ENCODE peak calls at places on chromosomes 7 and 10, in four cellular contexts. O, Z, D and C are unnamed samples.

GRCh38 chr10:100890696-100891271 is 22.0 kb upstream of the SLF2 start:
- DNase-seq in O (peak; percentile 64), Z (peak; percentile 18), D (peak; percentile 80), C (peak; percentile 98)

GRCh38 chr7:7265057-7265456 is 82.7 kb downstream of the C1GALT1 start:
- DNase-seq in O (no peak), Z (no peak), D (no peak), C (peak; percentile 27)

GRCh38 chr10:126191192-126191591 is 197.1 kb downstream of the ADAM12 start:
- DNase-seq in Z (no peak), O (no peak), D (no peak), C (no peak)

GRCh38 chr10:98212204-98212603 is 55.8 kb downstream of the LOXL4 start:
- DNase-seq in D (peak; percentile 66), Z (no peak), O (no peak), C (no peak)

GRCh38 chr10:1120761-1121160 is 64.6 kb downstream of the WDR37 start:
- DNase-seq in D (no peak), O (no peak), Z (no peak), C (peak; percentile 31)

GRCh38 chr7:21364838-21365267 is 63.0 kb upstream of the SP4 start:
- DNase-seq in Z (no peak), O (no peak), D (peak; percentile 45), C (no peak)

GRCh38 chr10:90605506-90605905 is 252.3 kb downstream of the HTR7 start:
- DNase-seq in D (no peak), O (no peak), Z (no peak), C (no peak)

GRCh38 chr10:113035724-113036312 is 85.8 kb downstream of the TCF7L2 start:
- DNase-seq in D (no peak), O (peak; percentile 59), Z (no peak), C (no peak)

GRCh38 chr7:738241-738640 is 11.2 kb upstream of the PRKAR1B start:
- DNase-seq in O (no peak), Z (no peak), D (no peak), C (no peak)

GRCh38 chr10:35643151-35643975 is 1.3 kb upstream of the FZD8 start:
- DNase-seq in D (no peak), Z (peak; percentile 60), O (peak; percentile 79), C (peak; percentile 26)

GRCh38 chr10:71878327-71879034 is 27.4 kb upstream of the PSAP start:
- DNase-seq in O (no peak), D (no peak), Z (peak; percentile 76), C (no peak)

GRCh38 chr10:126917975-126918908 is 13.0 kb downstream of the DOCK1 start:
- DNase-seq in O (no peak), D (no peak), Z (no peak), C (no peak)

GRCh38 chr7:154620307-154620706 is 382.6 kb downstream of the PAXIP1 start:
- DNase-seq in D (no peak), O (no peak), Z (no peak), C (no peak)

GRCh38 chr7:104529567-104529966 is 201.2 kb downstream of the LHFPL3 start:
- DNase-seq in O (no peak), Z (no peak), D (no peak), C (no peak)

GRCh38 chr10:103772096-103772845 is 83.1 kb downstream of the SH3PXD2A start:
- DNase-seq in D (peak; percentile 78), Z (peak; percentile 83), O (peak; percentile 51), C (peak; percentile 95)

GRCh38 chr10:88540355-88540754 is 42.8 kb downstream of the RNLS start:
- DNase-seq in Z (no peak), O (no peak), D (no peak), C (peak; percentile 71)

GRCh38 chr10:78584666-78585065 is 484.1 kb upstream of the ZMIZ1 start:
- DNase-seq in Z (no peak), D (no peak), O (no peak), C (no peak)

GRCh38 chr10:44020322-44021111 is 364.4 kb downstream of the CXCL12 start:
- DNase-seq in D (peak; percentile 37), Z (no peak), O (no peak), C (no peak)

GRCh38 chr10:24643679-24644209 is 79.9 kb downstream of the ARHGAP21 start:
- DNase-seq in Z (peak; percentile 57), D (no peak), O (no peak), C (no peak)

GRCh38 chr7:107582906-107583305 is 2.9 kb downstream of the BCAP29 start:
- DNase-seq in Z (no peak), O (no peak), D (peak; percentile 18), C (peak; percentile 11)

GRCh38 chr7:39540320-39540719 is 25.9 kb upstream of the YAE1 start:
- DNase-seq in D (no peak), O (no peak), Z (no peak), C (no peak)

GRCh38 chr7:157827045-157827862 is 490.4 kb downstream of the DNAJB6 start:
- DNase-seq in D (no peak), Z (no peak), O (no peak), C (no peak)

GRCh38 chr10:133292919-133293809 is 15.5 kb downstream of the TUBGCP2 start:
- DNase-seq in Z (no peak), D (peak; percentile 79), O (peak; percentile 63), C (peak; percentile 42)

GRCh38 chr7:123522061-123522460 is 12.3 kb downstream of the IQUB start:
- DNase-seq in O (no peak), Z (no peak), D (no peak), C (no peak)

GRCh38 chr10:126240483-126240882 is 147.8 kb downstream of the ADAM12 start:
- DNase-seq in O (no peak), D (no peak), Z (no peak), C (no peak)

GRCh38 chr10:101066890-101067355 is 5.1 kb downstream of the KAZALD1 start:
- DNase-seq in O (no peak), D (no peak), Z (peak; percentile 30), C (no peak)

GRCh38 chr7:97009753-97010732 is 4.7 kb downstream of the DLX6 start:
- DNase-seq in D (no peak), Z (no peak), O (no peak), C (no peak)

GRCh38 chr7:97011104-97011503 is 5.8 kb downstream of the DLX6 start:
- DNase-seq in Z (no peak), D (no peak), O (no peak), C (no peak)

GRCh38 chr7:97013025-97013424 is 7.7 kb downstream of the DLX6 start:
- DNase-seq in Z (no peak), O (no peak), D (no peak), C (no peak)

GRCh38 chr7:97012293-97013005 is 7.1 kb downstream of the DLX6 start:
- DNase-seq in O (no peak), Z (no peak), D (no peak), C (no peak)

GRCh38 chr7:97011536-97012292 is 6.4 kb downstream of the DLX6 start:
- DNase-seq in Z (no peak), D (no peak), O (no peak), C (no peak)
- TF ChIP-seq EZH2 in Z (peak; percentile 35), D (no peak), O (peak; percentile 22), C (no peak)

GRCh38 chr10:60082341-60083038 is 176.1 kb upstream of the CCDC6 start:
- DNase-seq in Z (no peak), D (no peak), O (no peak), C (peak; percentile 20)
- H2AFZ ChIP-seq in Z (no peak overlapping the region), D (no peak overlapping the region), O (no peak overlapping the region), C (no peak overlapping the region)

GRCh38 chr7:2466675-2467074 is 9.5 kb downstream of the GRIFIN start:
- DNase-seq in Z (no peak), D (no peak), O (no peak), C (no peak)
- H3K27ac ChIP-seq in Z (no peak overlapping the region), D (no peak overlapping the region), O (no peak overlapping the region), C (no peak overlapping the region)

GRCh38 chr10:114663631-114664030 is 5.6 kb upstream of the ABLIM1 start:
- DNase-seq in Z (no peak), D (no peak), O (no peak), C (no peak)
- TF ChIP-seq EZH2 in Z (no peak), D (no peak), O (no peak), C (no peak)

DNA sequence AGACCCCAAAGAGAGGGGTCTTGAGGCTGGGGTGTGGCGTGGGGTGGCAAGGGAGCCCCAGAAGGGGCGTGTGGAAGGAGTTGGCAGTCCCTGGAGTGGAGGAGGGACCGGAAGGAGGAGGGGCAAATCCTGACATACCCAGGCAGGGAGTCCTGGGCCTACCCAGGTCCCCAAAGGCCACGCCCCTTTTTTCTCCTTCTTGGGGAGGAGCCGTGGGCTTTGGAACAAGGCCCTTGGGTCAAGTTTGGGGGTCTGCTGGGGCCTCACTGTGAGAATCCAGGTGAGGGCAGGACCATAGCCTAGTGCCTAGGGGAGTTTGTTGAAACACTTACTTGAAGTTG is 1.2 kb upstream of the SMARCD3 start:
- DNase-seq in D (no peak), Z (peak; percentile 59), O (no peak), C (peak; percentile 46)
- H2AFZ ChIP-seq in D (no peak overlapping the region), Z (no peak overlapping the region), O (no peak overlapping the region), C (no peak overlapping the region)

DNA sequence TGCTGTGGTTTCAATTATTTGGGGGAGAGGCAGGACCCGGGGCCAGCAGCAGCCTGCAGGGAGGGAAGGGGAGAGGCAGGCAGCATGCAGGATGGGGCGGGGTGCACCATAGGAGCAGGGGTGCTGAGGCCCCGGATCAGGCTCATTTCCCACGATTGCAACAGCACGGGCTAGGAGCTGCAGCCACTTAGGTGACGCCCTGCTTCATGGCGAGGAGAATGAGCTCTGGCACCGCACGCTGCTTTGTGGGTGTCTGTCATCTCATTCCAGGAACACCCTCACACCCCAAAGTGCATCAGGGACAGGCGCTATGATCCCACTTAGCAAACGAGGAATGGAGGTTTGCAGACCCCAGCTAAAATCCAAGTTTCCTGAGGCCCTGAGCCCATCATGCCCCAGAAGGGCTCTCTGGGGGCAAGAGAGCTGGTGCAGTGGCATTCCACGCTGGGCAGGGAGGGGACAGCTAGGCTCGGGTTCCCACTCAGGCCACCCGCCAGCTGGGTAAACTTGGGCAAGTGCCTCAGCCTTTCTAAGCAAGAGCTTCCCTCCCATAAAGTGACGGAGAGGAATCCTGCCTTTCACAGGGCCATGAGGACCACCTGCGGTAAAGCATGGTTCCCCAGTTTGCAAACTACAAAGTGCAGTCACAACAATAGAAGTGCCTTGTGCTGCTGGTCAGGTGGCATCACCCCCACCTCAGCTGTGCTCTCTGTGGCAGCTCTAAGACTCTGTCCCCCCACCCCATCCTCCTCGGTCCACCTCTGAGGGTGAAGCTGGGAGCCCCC is 9.2 kb downstream of the KCNH2 start:
- DNase-seq in Z (no peak), O (no peak), D (no peak), C (no peak)
- H3K27ac ChIP-seq in Z (no peak overlapping the region), O (no peak overlapping the region), D (no peak overlapping the region), C (no peak overlapping the region)

GRCh38 chr10:8048281-8049008 is 6.0 kb upstream of the GATA3 start:
- DNase-seq in D (no peak), Z (no peak), O (no peak), C (no peak)
- TF ChIP-seq EZH2 in D (no peak), Z (no peak), O (no peak), C (no peak)

DNA sequence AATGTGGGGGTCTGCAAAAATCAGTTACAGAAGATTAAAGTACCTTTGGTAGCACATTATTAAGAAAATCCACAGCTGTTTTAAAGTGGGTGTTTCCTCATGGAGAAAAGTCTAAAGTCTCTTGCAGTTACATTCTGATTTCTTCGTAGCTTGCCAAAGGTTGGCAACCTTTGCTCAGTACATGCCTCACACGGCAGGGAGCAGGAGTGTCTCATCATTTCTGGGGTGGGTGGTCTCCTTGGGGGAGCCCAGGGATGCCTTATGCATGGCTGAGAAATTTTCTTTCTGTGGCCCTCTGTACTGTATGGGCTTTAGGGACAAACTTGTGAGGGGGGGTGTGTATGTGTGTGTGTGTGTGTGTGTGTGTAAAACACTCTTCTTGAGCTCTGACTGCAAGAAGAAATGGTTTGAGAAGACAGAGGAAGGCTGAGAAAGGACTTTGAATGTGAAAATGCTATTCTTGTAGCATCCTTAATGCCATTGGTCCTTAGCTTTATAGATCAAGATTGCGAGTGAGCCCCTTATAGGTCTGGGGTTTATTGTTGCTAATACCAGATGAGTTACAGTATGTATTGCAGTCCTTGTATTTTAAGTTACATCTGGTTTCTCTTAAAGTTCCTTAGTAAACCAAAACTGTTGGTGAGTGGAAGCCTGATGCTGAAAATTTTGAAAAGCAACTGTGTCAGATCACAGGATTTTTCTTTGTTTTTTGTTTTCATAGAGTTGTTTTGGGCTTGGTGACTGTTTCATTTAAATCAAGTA is 241.9 kb downstream of the BICC1 start:
- DNase-seq in O (no peak), Z (no peak), D (no peak), C (no peak)
- H2AFZ ChIP-seq in O (no peak overlapping the region), Z (no peak overlapping the region), D (no peak overlapping the region), C (no peak overlapping the region)